ENCODE peak calls at places on chromosomes 2 and 18, in four cellular contexts. One of them, this sample, is unnamed.

GRCh38 chr2:125658583-125658982 is 997.4 kb upstream of the GYPC start:
- DNase-seq in HepG2: no peak
- DNase-seq in H1: no peak
- DNase-seq in GM12878: no peak
- DNase-seq in this sample: no peak

GRCh38 chr2:221649045-221649444 is 76.9 kb upstream of the EPHA4 start:
- DNase-seq in HepG2: no peak
- DNase-seq in GM12878: no peak
- DNase-seq in H1: no peak
- DNase-seq in this sample: no peak

GRCh38 chr2:196939381-196939780 is 12.9 kb upstream of the PGAP1 start:
- DNase-seq in H1: no peak
- DNase-seq in HepG2: no peak
- DNase-seq in GM12878: no peak
- DNase-seq in this sample: no peak

GRCh38 chr18:2515908-2516625 is 55.2 kb downstream of the METTL4 start:
- DNase-seq in GM12878: no peak
- DNase-seq in HepG2: peak
- DNase-seq in H1: no peak
- DNase-seq in this sample: peak

GRCh38 chr2:113133696-113134558 is 6.5 kb downstream of the IL1RN start:
- DNase-seq in H1: peak
- DNase-seq in GM12878: no peak
- DNase-seq in HepG2: no peak
- DNase-seq in this sample: no peak

GRCh38 chr2:238658054-238658407 is 189.9 kb upstream of the TWIST2 start:
- DNase-seq in GM12878: no peak
- DNase-seq in HepG2: no peak
- DNase-seq in H1: peak
- DNase-seq in this sample: no peak

GRCh38 chr2:111196435-111196834 is 75.7 kb downstream of the BCL2L11 start:
- DNase-seq in GM12878: no peak
- DNase-seq in HepG2: no peak
- DNase-seq in H1: peak
- DNase-seq in this sample: no peak

GRCh38 chr18:41351430-41351829 is 603.6 kb upstream of the PIK3C3 start:
- DNase-seq in HepG2: peak
- DNase-seq in H1: no peak
- DNase-seq in GM12878: no peak
- DNase-seq in this sample: no peak

GRCh38 chr2:223523541-223523940 is 78.6 kb downstream of the SCG2 start:
- DNase-seq in H1: no peak
- DNase-seq in HepG2: no peak
- DNase-seq in GM12878: no peak
- DNase-seq in this sample: peak

GRCh38 chr2:181575650-181576025 is 81.3 kb downstream of the CERKL start:
- DNase-seq in H1: no peak
- DNase-seq in GM12878: no peak
- DNase-seq in HepG2: no peak
- DNase-seq in this sample: no peak

GRCh38 chr18:36349552-36349951 is 52.0 kb downstream of the FHOD3 start:
- DNase-seq in HepG2: no peak
- DNase-seq in GM12878: no peak
- DNase-seq in H1: no peak
- DNase-seq in this sample: no peak

GRCh38 chr2:119826370-119826961 is 66.7 kb downstream of the PTPN4 start:
- DNase-seq in HepG2: peak
- DNase-seq in H1: no peak
- DNase-seq in GM12878: no peak
- DNase-seq in this sample: no peak

GRCh38 chr2:73987109-73987947 is 2.6 kb downstream of the TET3 start:
- DNase-seq in HepG2: no peak
- DNase-seq in H1: no peak
- DNase-seq in GM12878: no peak
- DNase-seq in this sample: no peak

GRCh38 chr2:223226264-223226663 is 174.3 kb downstream of the KCNE4 start:
- DNase-seq in H1: no peak
- DNase-seq in HepG2: no peak
- DNase-seq in GM12878: no peak
- DNase-seq in this sample: no peak

GRCh38 chr2:10043256-10043905 is at the start of gene KLF11:
- DNase-seq in GM12878: no peak
- DNase-seq in H1: peak
- DNase-seq in HepG2: peak
- DNase-seq in this sample: peak

GRCh38 chr2:172273910-172274571 is 153.3 kb upstream of the ITGA6 start:
- DNase-seq in H1: no peak
- DNase-seq in HepG2: no peak
- DNase-seq in GM12878: no peak
- DNase-seq in this sample: no peak

GRCh38 chr2:236554629-236555282 is 14.9 kb upstream of the ACKR3 start:
- DNase-seq in HepG2: no peak
- DNase-seq in GM12878: no peak
- DNase-seq in H1: no peak
- DNase-seq in this sample: no peak

GRCh38 chr2:181305151-181306123 is 151.7 kb upstream of the ITGA4 start:
- DNase-seq in HepG2: peak
- DNase-seq in H1: no peak
- DNase-seq in GM12878: peak
- DNase-seq in this sample: no peak

GRCh38 chr2:30398488-30398887 is 48.6 kb upstream of the LCLAT1 start:
- DNase-seq in HepG2: no peak
- DNase-seq in H1: no peak
- DNase-seq in GM12878: no peak
- DNase-seq in this sample: no peak

GRCh38 chr2:3741372-3741771 is 38.0 kb downstream of the DCDC2C start:
- DNase-seq in GM12878: no peak
- DNase-seq in HepG2: no peak
- DNase-seq in H1: no peak
- DNase-seq in this sample: no peak

GRCh38 chr18:39345321-39345720 is 1779.7 kb upstream of the CELF4 start:
- DNase-seq in HepG2: no peak
- DNase-seq in GM12878: no peak
- DNase-seq in H1: no peak
- DNase-seq in this sample: no peak

GRCh38 chr18:6009751-6010150 is 114.4 kb upstream of the TMEM200C start:
- DNase-seq in GM12878: no peak
- DNase-seq in HepG2: no peak
- DNase-seq in H1: no peak
- DNase-seq in this sample: no peak

GRCh38 chr18:9971313-9971920 is 57.6 kb downstream of the VAPA start:
- DNase-seq in HepG2: peak
- DNase-seq in GM12878: peak
- DNase-seq in H1: peak
- DNase-seq in this sample: peak

GRCh38 chr18:13725566-13726227 is 661 bp downstream of the FAM210A start:
- DNase-seq in H1: no peak
- DNase-seq in HepG2: peak
- DNase-seq in GM12878: no peak
- DNase-seq in this sample: no peak

GRCh38 chr2:204436267-204436666 is 109.0 kb upstream of the PARD3B start:
- DNase-seq in GM12878: no peak
- DNase-seq in H1: no peak
- DNase-seq in HepG2: peak
- DNase-seq in this sample: no peak

GRCh38 chr18:73461780-73462059 is 593.9 kb upstream of the NETO1 start:
- DNase-seq in GM12878: no peak
- DNase-seq in HepG2: no peak
- DNase-seq in H1: no peak
- DNase-seq in this sample: no peak

GRCh38 chr2:71605781-71606241 is 152.4 kb downstream of the DYSF start:
- DNase-seq in HepG2: no peak
- DNase-seq in H1: no peak
- DNase-seq in GM12878: no peak
- DNase-seq in this sample: no peak

GRCh38 chr2:71605173-71605641 is 151.8 kb downstream of the DYSF start:
- DNase-seq in GM12878: no peak
- DNase-seq in HepG2: no peak
- DNase-seq in H1: peak
- DNase-seq in this sample: no peak

GRCh38 chr2:71603851-71604708 is 150.7 kb downstream of the DYSF start:
- DNase-seq in HepG2: no peak
- DNase-seq in GM12878: no peak
- DNase-seq in H1: peak
- DNase-seq in this sample: no peak

GRCh38 chr2:71603311-71603794 is 150.0 kb downstream of the DYSF start:
- DNase-seq in GM12878: no peak
- DNase-seq in H1: no peak
- DNase-seq in HepG2: no peak
- DNase-seq in this sample: no peak

GRCh38 chr2:71604709-71605085 is 151.3 kb downstream of the DYSF start:
- DNase-seq in GM12878: no peak
- DNase-seq in HepG2: no peak
- DNase-seq in H1: peak
- DNase-seq in this sample: no peak
- TF ChIP-seq CEBPB in GM12878: no peak
- TF ChIP-seq CEBPB in HepG2: no peak
- TF ChIP-seq CEBPB in H1: no peak
- TF ChIP-seq CEBPB in this sample: no peak

GRCh38 chr2:17521621-17522020 is 3.4 kb upstream of the RAD51AP2 start:
- DNase-seq in HepG2: no peak
- DNase-seq in H1: no peak
- DNase-seq in GM12878: no peak
- DNase-seq in this sample: no peak

GRCh38 chr2:17518212-17519154 is at the start of gene RAD51AP2:
- DNase-seq in H1: peak
- DNase-seq in HepG2: peak
- DNase-seq in GM12878: peak
- DNase-seq in this sample: peak

GRCh38 chr2:17520761-17521160 is 2.5 kb upstream of the RAD51AP2 start:
- DNase-seq in HepG2: no peak
- DNase-seq in H1: no peak
- DNase-seq in GM12878: no peak
- DNase-seq in this sample: no peak

GRCh38 chr2:17517481-17518211 is 594 bp downstream of the RAD51AP2 start:
- DNase-seq in H1: no peak
- DNase-seq in GM12878: no peak
- DNase-seq in HepG2: no peak
- DNase-seq in this sample: no peak

DNA sequence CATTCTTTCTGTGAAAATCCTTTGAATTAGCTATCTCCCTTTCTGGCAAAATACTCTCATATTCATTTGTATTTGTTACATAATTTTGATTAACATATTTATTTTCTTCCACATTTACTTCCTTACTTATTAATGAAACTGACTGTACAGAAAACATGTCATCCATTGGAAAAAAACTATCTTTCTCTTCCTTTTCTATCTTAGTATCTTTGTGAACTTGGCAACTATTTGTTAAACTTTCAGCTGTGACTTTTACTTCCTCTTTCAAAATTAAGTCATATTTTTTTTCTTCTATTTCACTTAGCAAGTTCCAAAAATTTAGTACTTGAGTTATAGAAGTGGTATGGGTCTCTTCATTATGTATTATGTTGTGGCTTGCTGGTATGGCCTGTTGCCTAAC is 2.6 kb downstream of the RAD51AP2 start:
- DNase-seq in H1: no peak
- DNase-seq in GM12878: peak
- DNase-seq in HepG2: no peak
- DNase-seq in this sample: no peak
- TF ChIP-seq ZNF274 in H1: no peak
- TF ChIP-seq ZNF274 in GM12878: no peak
- TF ChIP-seq ZNF274 in HepG2: no peak
- TF ChIP-seq ZNF274 in this sample: no peak

GRCh38 chr2:8861797-8862196 is 24.4 kb upstream of the KIDINS220 start:
- DNase-seq in HepG2: no peak
- DNase-seq in H1: no peak
- DNase-seq in GM12878: no peak
- DNase-seq in this sample: no peak
- TF ChIP-seq CEBPB in HepG2: no peak
- TF ChIP-seq CEBPB in H1: no peak
- TF ChIP-seq CEBPB in GM12878: no peak
- TF ChIP-seq CEBPB in this sample: no peak

GRCh38 chr2:6977095-6977777 is 60.0 kb downstream of the RNF144A start:
- DNase-seq in H1: no peak
- DNase-seq in GM12878: no peak
- DNase-seq in HepG2: no peak
- DNase-seq in this sample: no peak

GRCh38 chr2:6977786-6978185 is 60.6 kb downstream of the RNF144A start:
- DNase-seq in HepG2: no peak
- DNase-seq in H1: no peak
- DNase-seq in GM12878: no peak
- DNase-seq in this sample: no peak

GRCh38 chr2:6982484-6982883 is 65.3 kb downstream of the RNF144A start:
- DNase-seq in HepG2: no peak
- DNase-seq in GM12878: no peak
- DNase-seq in H1: no peak
- DNase-seq in this sample: no peak

GRCh38 chr2:6975988-6976387 is 58.8 kb downstream of the RNF144A start:
- DNase-seq in HepG2: peak
- DNase-seq in H1: no peak
- DNase-seq in GM12878: no peak
- DNase-seq in this sample: peak

DNA sequence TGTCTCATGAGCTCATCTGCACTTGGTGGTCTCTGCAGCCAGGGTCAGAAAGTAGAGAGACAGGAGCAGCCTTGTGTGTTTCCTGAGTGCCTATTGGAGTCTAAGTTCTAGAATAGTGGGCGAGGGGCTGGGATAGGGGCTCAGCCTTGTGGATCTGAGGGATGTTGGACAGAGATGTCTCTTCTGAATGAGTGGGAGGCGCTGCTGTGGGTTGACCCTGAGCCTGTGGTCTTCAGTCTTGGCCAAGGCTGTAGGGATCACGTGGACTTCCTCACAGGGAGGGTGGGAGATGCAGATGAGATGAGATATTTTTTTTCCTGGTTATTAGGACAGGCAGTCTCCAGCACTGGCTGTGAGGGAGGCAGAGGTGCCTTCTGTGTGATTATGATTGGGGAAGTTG is 61.8 kb downstream of the RNF144A start:
- DNase-seq in H1: no peak
- DNase-seq in HepG2: no peak
- DNase-seq in GM12878: no peak
- DNase-seq in this sample: no peak
- TF ChIP-seq ZNF274 in H1: no peak
- TF ChIP-seq ZNF274 in HepG2: no peak
- TF ChIP-seq ZNF274 in GM12878: no peak
- TF ChIP-seq ZNF274 in this sample: no peak